ENCODE peak calls at places on chromosomes 16 and 17, in nine cellular contexts. T, S, H, I, E, X, Q, W and M are unnamed samples.
A peak's percentile ranks its signal among the peaks of the same experiment; 100 is the strongest.

GRCh38 chr17:50627386-50627781 is 7.3 kb upstream of the ABCC3 start:
- DNase-seq in T (no peak), S (no peak), H (no peak), I (no peak), E (no peak), X (no peak), Q (no peak), W (no peak), M (no peak)

GRCh38 chr17:49224198-49224996 is 6.2 kb downstream of the PHOSPHO1 start:
- DNase-seq in T (no peak), S (no peak), H (no peak), I (peak; percentile 79), E (no peak), X (no peak), Q (no peak), W (peak; percentile 49), M (no peak)

GRCh38 chr17:61583242-61583641 is 7.8 kb downstream of the NACA2 start:
- DNase-seq in T (no peak), S (peak; percentile 64), H (peak; percentile 34), I (no peak), E (peak; percentile 27), X (no peak), Q (no peak), W (peak; percentile 69), M (peak; percentile 67)

GRCh38 chr16:17461951-17462729 is 8.6 kb downstream of the XYLT1 start:
- DNase-seq in T (no peak), S (no peak), H (no peak), I (no peak), E (no peak), X (no peak), Q (no peak), W (peak; percentile 80), M (no peak)

GRCh38 chr17:71553381-71553780 is 567.4 kb upstream of the SOX9 start:
- DNase-seq in T (no peak), S (no peak), H (no peak), I (no peak), E (no peak), X (no peak), Q (no peak), W (no peak), M (no peak)

GRCh38 chr17:40582328-40582901 is 17.1 kb upstream of the CCR7 start:
- DNase-seq in T (no peak), S (no peak), H (no peak), I (peak; percentile 90), E (no peak), X (no peak), Q (peak; percentile 79), W (peak; percentile 91), M (no peak)

GRCh38 chr16:8740775-8741355 is 56.6 kb downstream of the TMEM186 start:
- DNase-seq in T (no peak), S (no peak), H (no peak), I (no peak), E (no peak), X (no peak), Q (no peak), W (no peak), M (no peak)

GRCh38 chr17:28173801-28174200 is 131.3 kb downstream of the NLK start:
- DNase-seq in T (no peak), S (peak; percentile 34), H (no peak), I (no peak), E (no peak), X (no peak), Q (no peak), W (no peak), M (no peak)